ENCODE peak calls at places on chromosomes 16 and 17, in eight cellular contexts. D is lower lobe of right lung; P is CD4-positive, alpha-beta T cell; K is uterus; M is omental fat pad; W is endothelial cell; C is Panc1; R is psoas muscle. Q is an unnamed sample.

GRCh38 chr17:41645371-41646063 is 21.1 kb upstream of the KRT17 start:
- DNase-seq in W (no peak), D (no peak), M (no peak), R (no peak), C (no peak), P (no peak), K (no peak), Q (no peak)

GRCh38 chr17:41717408-41718286 is 5.5 kb downstream of the GAST start:
- DNase-seq in W (no peak), R (no peak), P (no peak), D (no peak), C (no peak), K (no peak), M (no peak), Q (no peak)

GRCh38 chr16:74608944-74609343 is 2.0 kb upstream of the GLG1 start:
- DNase-seq in M (no peak), K (no peak), R (no peak), C (no peak), P (no peak), W (no peak), D (no peak), Q (no peak)

GRCh38 chr17:42517516-42517915 is 18.5 kb upstream of the NAGLU start:
- DNase-seq in R (peak), M (peak), W (peak), C (no peak), P (peak), D (peak), K (peak), Q (peak)

GRCh38 chr16:4115209-4115940 is 867 bp downstream of the ADCY9 start:
- DNase-seq in P (peak), D (peak), R (peak), M (no peak), W (peak), K (peak), C (no peak), Q (peak)

GRCh38 chr16:50279142-50279865 is 13.0 kb downstream of the ADCY7 start:
- DNase-seq in K (no peak), R (peak), P (no peak), D (peak), C (no peak), W (no peak), M (no peak), Q (peak)

GRCh38 chr16:1610071-1610840 is 1.6 kb downstream of the IFT140 start:
- DNase-seq in C (peak), K (peak), R (peak), W (peak), D (peak), P (peak), M (peak), Q (peak)

GRCh38 chr17:66549731-66550207 is 247.4 kb downstream of the PRKCA start:
- DNase-seq in M (no peak), W (no peak), C (no peak), P (no peak), K (no peak), R (no peak), D (no peak), Q (no peak)

GRCh38 chr16:68447721-68448359 is 468 bp downstream of the SMPD3 start:
- DNase-seq in W (no peak), M (no peak), D (no peak), R (no peak), C (no peak), P (no peak), K (no peak), Q (no peak)

GRCh38 chr17:50634123-50634914 is at the start of gene ABCC3:
- DNase-seq in W (no peak), K (peak), P (no peak), R (peak), D (peak), C (no peak), M (no peak), Q (no peak)

GRCh38 chr16:59404509-59404908 is 670.4 kb upstream of the GOT2 start:
- DNase-seq in D (no peak), K (no peak), P (no peak), C (no peak), M (no peak), R (no peak), W (no peak), Q (no peak)

GRCh38 chr17:78357177-78357586 is 2.7 kb downstream of the SOCS3 start:
- DNase-seq in P (no peak), K (peak), D (peak), R (peak), M (no peak), W (no peak), C (no peak), Q (no peak)

GRCh38 chr17:35117984-35118383 is 1.7 kb downstream of the RAD51D start:
- DNase-seq in R (no peak), P (no peak), D (no peak), C (no peak), M (no peak), W (no peak), K (no peak), Q (no peak)

GRCh38 chr17:35801583-35802224 is 6.3 kb upstream of the MMP28 start:
- DNase-seq in K (peak), D (peak), P (no peak), C (no peak), R (peak), M (no peak), W (peak), Q (no peak)

GRCh38 chr16:84484579-84485254 is 19.7 kb downstream of the MEAK7 start:
- DNase-seq in K (peak), D (no peak), M (no peak), C (no peak), W (peak), P (no peak), R (no peak), Q (no peak)

GRCh38 chr17:61314368-61315078 is 85.1 kb upstream of the TBX2 start:
- DNase-seq in C (no peak), M (no peak), W (no peak), D (peak), R (peak), P (no peak), K (peak), Q (no peak)

GRCh38 chr17:5257124-5257523 is 22.5 kb upstream of the SCIMP start:
- DNase-seq in W (no peak), M (no peak), R (no peak), K (no peak), C (no peak), D (no peak), P (no peak), Q (no peak)

GRCh38 chr16:47574091-47575054 is 113.2 kb downstream of the PHKB start:
- DNase-seq in C (no peak), D (no peak), P (no peak), K (no peak), R (no peak), W (no peak), M (no peak), Q (no peak)

GRCh38 chr17:17146791-17147406 is 59.2 kb downstream of the PLD6 start:
- DNase-seq in M (no peak), D (no peak), R (peak), P (no peak), K (peak), C (no peak), W (no peak), Q (no peak)

GRCh38 chr17:17902357-17902756 is 65.6 kb upstream of the SREBF1 start:
- DNase-seq in W (no peak), R (no peak), K (no peak), D (no peak), C (no peak), P (no peak), M (no peak), Q (no peak)

GRCh38 chr17:4947010-4947410 is 1.3 kb downstream of the PFN1 start:
- DNase-seq in P (no peak), K (no peak), C (no peak), D (no peak), W (no peak), R (peak), M (no peak), Q (no peak)

GRCh38 chr16:78762222-78762621 is 662.8 kb downstream of the WWOX start:
- DNase-seq in W (no peak), C (no peak), R (no peak), P (no peak), D (no peak), M (no peak), K (no peak), Q (no peak)

GRCh38 chr17:37147301-37147812 is 198.6 kb downstream of the AATF start:
- DNase-seq in K (no peak), D (no peak), W (no peak), R (no peak), M (no peak), C (no peak), P (no peak), Q (no peak)

GRCh38 chr16:7086842-7087616 is 245.6 kb upstream of the RBFOX1 start:
- DNase-seq in R (peak), D (no peak), P (no peak), W (peak), M (no peak), K (no peak), C (no peak), Q (no peak)

GRCh38 chr17:64243340-64243739 is 19.7 kb downstream of the TEX2 start:
- DNase-seq in P (no peak), W (no peak), R (no peak), M (no peak), C (no peak), K (no peak), D (no peak), Q (no peak)

GRCh38 chr17:14133104-14133503 is 63.8 kb downstream of the COX10 start:
- DNase-seq in P (no peak), K (no peak), C (no peak), D (no peak), W (no peak), M (no peak), R (no peak), Q (no peak)

GRCh38 chr16:318628-319027 is 33.9 kb downstream of the AXIN1 start:
- DNase-seq in R (no peak), P (no peak), C (no peak), D (no peak), K (no peak), M (no peak), W (peak), Q (no peak)

GRCh38 chr16:85608515-85608885 is 4.6 kb upstream of the GSE1 start:
- DNase-seq in K (no peak), M (no peak), R (no peak), D (no peak), P (no peak), W (no peak), C (no peak), Q (no peak)

GRCh38 chr16:85607796-85608514 is 5.2 kb upstream of the GSE1 start:
- DNase-seq in R (no peak), C (no peak), D (no peak), K (no peak), M (no peak), P (no peak), W (no peak), Q (no peak)

GRCh38 chr16:85606920-85607319 is 6.2 kb upstream of the GSE1 start:
- DNase-seq in C (no peak), K (no peak), M (no peak), P (no peak), W (no peak), R (no peak), D (no peak), Q (no peak)

GRCh38 chr16:85605912-85606841 is 6.9 kb upstream of the GSE1 start:
- DNase-seq in D (no peak), C (no peak), M (no peak), W (no peak), K (no peak), R (no peak), P (no peak), Q (no peak)

GRCh38 chr16:85607331-85607765 is 5.8 kb upstream of the GSE1 start:
- DNase-seq in K (no peak), D (no peak), C (no peak), P (no peak), W (peak), R (no peak), M (no peak), Q (no peak)
- TF ChIP-seq CTCF in K (no peak), D (no peak), C (no peak), P (no peak), W (no peak), R (no peak), M (no peak), Q (no peak)

GRCh38 chr17:58956997-58957724 is 149.5 kb downstream of the TRIM37 start:
- DNase-seq in P (no peak), K (no peak), W (no peak), R (no peak), M (no peak), C (no peak), D (no peak), Q (no peak)
- TF ChIP-seq CTCF in P (no peak), K (no peak), W (no peak), R (no peak), M (no peak), C (no peak), D (no peak), Q (no peak)

GRCh38 chr17:2336215-2337151 is at the start of gene TSR1:
- DNase-seq in K (peak), C (peak), P (peak), M (peak), D (peak), R (peak), W (peak), Q (peak)
- TF ChIP-seq CTCF in K (peak), C (no peak), P (peak), M (no peak), D (peak), R (no peak), W (no peak), Q (peak)

DNA sequence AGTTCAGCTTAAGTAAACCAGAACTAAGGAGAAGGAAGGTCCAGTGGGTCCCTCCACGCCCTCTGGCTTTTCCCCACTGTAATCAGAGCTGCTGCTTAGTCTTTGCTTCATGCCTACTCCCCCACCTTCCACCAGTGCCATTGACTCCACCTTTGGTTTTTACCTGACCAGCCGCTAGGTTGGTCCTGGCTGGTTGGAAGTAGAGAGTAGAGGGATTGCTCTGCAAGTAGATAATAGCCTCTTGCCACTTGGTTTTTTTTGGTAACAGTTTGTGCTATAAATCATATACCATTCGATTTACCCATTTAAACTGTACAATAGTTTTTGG is 22.8 kb upstream of the PHKG2 start:
- DNase-seq in C (no peak), W (no peak), R (no peak), K (no peak), P (no peak), M (no peak), D (no peak), Q (no peak)
- TF ChIP-seq CTCF in C (no peak), W (no peak), R (no peak), K (no peak), P (no peak), M (no peak), D (no peak), Q (no peak)

DNA sequence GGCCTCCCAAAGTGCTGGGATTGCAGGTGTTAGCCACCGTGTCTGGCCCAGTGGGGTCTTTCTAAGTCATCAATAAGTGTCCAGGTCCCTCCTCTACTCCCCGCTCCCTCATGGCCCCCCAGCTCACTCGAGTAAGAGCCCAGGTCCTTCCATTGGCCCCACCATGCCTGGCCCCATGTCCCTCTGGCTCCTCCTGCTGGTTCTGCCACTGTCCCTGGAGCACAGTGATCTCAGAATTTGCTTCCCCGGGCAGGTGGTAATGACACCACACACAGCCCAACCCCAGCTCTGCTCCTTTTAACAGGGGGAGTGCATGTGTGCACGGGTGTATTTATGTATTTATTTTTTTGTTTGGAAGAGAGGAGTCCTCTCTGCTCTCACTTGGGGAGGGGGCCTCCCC is 19.6 kb downstream of the MGAT5B start:
- DNase-seq in R (no peak), C (no peak), M (no peak), P (no peak), W (no peak), D (no peak), K (no peak), Q (no peak)
- TF ChIP-seq CTCF in R (no peak), C (no peak), M (no peak), P (no peak), W (no peak), D (no peak), K (no peak), Q (no peak)

GRCh38 chr16:9969580-9969979 is 212.6 kb downstream of the GRIN2A start:
- DNase-seq in R (no peak), W (no peak), D (no peak), C (no peak), M (no peak), K (no peak), P (no peak), Q (no peak)
- TF ChIP-seq CTCF in R (no peak), W (no peak), D (no peak), C (peak), M (no peak), K (no peak), P (no peak), Q (no peak)

GRCh38 chr16:31471241-31471874 is 594 bp upstream of the TGFB1I1 start:
- DNase-seq in M (no peak), D (no peak), K (no peak), W (no peak), C (no peak), R (peak), P (no peak), Q (no peak)
- TF ChIP-seq CTCF in M (no peak), D (no peak), K (no peak), W (no peak), C (no peak), R (no peak), P (no peak), Q (no peak)

GRCh38 chr16:76237471-76237870 is 39.7 kb upstream of the CNTNAP4 start:
- DNase-seq in R (no peak), P (no peak), K (no peak), W (no peak), C (no peak), M (no peak), D (no peak), Q (no peak)

GRCh38 chr16:76232704-76233103 is 44.5 kb upstream of the CNTNAP4 start:
- DNase-seq in D (no peak), K (no peak), C (no peak), P (no peak), R (no peak), M (no peak), W (no peak), Q (no peak)

GRCh38 chr16:76235025-76235424 is 42.2 kb upstream of the CNTNAP4 start:
- DNase-seq in W (no peak), K (no peak), C (no peak), R (no peak), M (no peak), P (no peak), D (no peak), Q (no peak)

GRCh38 chr16:76235426-76235825 is 41.8 kb upstream of the CNTNAP4 start:
- DNase-seq in W (no peak), C (no peak), K (no peak), R (no peak), P (no peak), D (no peak), M (no peak), Q (no peak)
- TF ChIP-seq CTCF in W (no peak), C (no peak), K (no peak), R (no peak), P (no peak), D (no peak), M (no peak), Q (no peak)